ENCODE peak calls at places on chromosomes 12 and 14, in six cellular contexts. D is tibial nerve, K is heart left ventricle, V is lower leg skin, G is A549, Q is Peyer's patch. Y is an unnamed sample.

GRCh38 chr12:56996793-56997545 is 9.4 kb downstream of the ZBTB39 start:
- DNase-seq in D (no peak), K (no peak), V (peak), G (no peak), Q (no peak), Y (no peak)

GRCh38 chr12:45170456-45171042 is 45.3 kb upstream of the ANO6 start:
- DNase-seq in D (peak), K (peak), V (peak), G (peak), Q (peak), Y (peak)

GRCh38 chr14:33848009-33848408 is 102.9 kb downstream of the EGLN3 start:
- DNase-seq in D (no peak), K (no peak), V (no peak), G (no peak), Q (no peak), Y (no peak)

GRCh38 chr14:55707365-55707804 is 127.4 kb downstream of the KTN1 start:
- DNase-seq in D (peak), K (no peak), V (no peak), G (peak), Q (no peak), Y (peak)

GRCh38 chr14:101776315-101776714 is 14.8 kb downstream of the PPP2R5C start:
- DNase-seq in D (no peak), K (no peak), V (no peak), G (no peak), Q (no peak), Y (no peak)

GRCh38 chr14:94823556-94824341 is 53.8 kb upstream of the GSC start:
- DNase-seq in D (no peak), K (no peak), V (no peak), G (peak), Q (no peak), Y (peak)

GRCh38 chr14:77206877-77207389 is 25.3 kb downstream of the TMEM63C start:
- DNase-seq in D (no peak), K (no peak), V (no peak), G (no peak), Q (no peak), Y (no peak)

GRCh38 chr12:48956279-48957140 is 777 bp downstream of the ARF3 start:
- DNase-seq in D (peak), K (peak), V (peak), G (peak), Q (peak), Y (no peak)

GRCh38 chr14:60722163-60722835 is 1.9 kb downstream of the SIX4 start:
- DNase-seq in D (no peak), K (no peak), V (peak), G (peak), Q (peak), Y (peak)

GRCh38 chr12:86826051-86826450 is 569.9 kb upstream of the MGAT4C start:
- DNase-seq in D (no peak), K (no peak), V (no peak), G (no peak), Q (no peak), Y (no peak)

GRCh38 chr14:72942934-72943333 is 16.7 kb downstream of the DCAF4 start:
- DNase-seq in D (no peak), K (no peak), V (no peak), G (no peak), Q (no peak), Y (no peak)

GRCh38 chr12:94359761-94360160 is 99.9 kb downstream of the CEP83 start:
- DNase-seq in D (no peak), K (no peak), V (no peak), G (no peak), Q (no peak), Y (no peak)

GRCh38 chr14:96889091-96889490 is 91.9 kb downstream of the VRK1 start:
- DNase-seq in D (no peak), K (no peak), V (no peak), G (no peak), Q (no peak), Y (no peak)

GRCh38 chr12:27814411-27814810 is 34.4 kb upstream of the MANSC4 start:
- DNase-seq in D (no peak), K (no peak), V (no peak), G (no peak), Q (no peak), Y (no peak)

GRCh38 chr14:96405603-96406158 is 13.8 kb downstream of the AK7 start:
- DNase-seq in D (no peak), K (no peak), V (no peak), G (no peak), Q (no peak), Y (peak)

GRCh38 chr14:103550451-103551337 is 11.8 kb downstream of the BAG5 start:
- DNase-seq in D (no peak), K (no peak), V (peak), G (no peak), Q (no peak), Y (no peak)

GRCh38 chr14:58796636-58797429 is 159.1 kb downstream of the DACT1 start:
- DNase-seq in D (no peak), K (no peak), V (no peak), G (no peak), Q (no peak), Y (no peak)

GRCh38 chr12:57416039-57416996 is 14.5 kb downstream of the R3HDM2 start:
- DNase-seq in D (no peak), K (no peak), V (peak), G (no peak), Q (no peak), Y (no peak)

GRCh38 chr14:80978403-80978802 is 23.0 kb downstream of the TSHR start:
- DNase-seq in D (no peak), K (no peak), V (no peak), G (no peak), Q (no peak), Y (no peak)

GRCh38 chr14:101108579-101109346 is 205.2 kb upstream of the RTL1 start:
- DNase-seq in D (no peak), K (no peak), V (peak), G (no peak), Q (no peak), Y (no peak)

GRCh38 chr14:22411398-22411797 is 177.6 kb downstream of the DAD1 start:
- DNase-seq in D (no peak), K (no peak), V (no peak), G (no peak), Q (no peak), Y (no peak)

GRCh38 chr12:24425601-24425970 is 476.1 kb upstream of the SOX5 start:
- DNase-seq in D (no peak), K (no peak), V (no peak), G (no peak), Q (no peak), Y (no peak)

GRCh38 chr14:105854600-105855245 is 328.3 kb downstream of the TMEM121 start:
- DNase-seq in D (no peak), K (no peak), V (peak), G (no peak), Q (no peak), Y (no peak)

GRCh38 chr12:6538420-6539275 is 4.3 kb downstream of the GAPDH start:
- DNase-seq in D (no peak), K (no peak), V (no peak), G (peak), Q (no peak), Y (no peak)
- TF ChIP-seq POLR2A in D (no peak), K (no peak), V (no peak), G (peak), Q (no peak), Y (peak)

GRCh38 chr12:111776836-111777344 is 10.2 kb downstream of the ALDH2 start:
- DNase-seq in D (no peak), K (no peak), V (no peak), G (no peak), Q (no peak), Y (no peak)

GRCh38 chr12:111780166-111780565 is 13.4 kb downstream of the ALDH2 start:
- DNase-seq in D (no peak), K (no peak), V (no peak), G (no peak), Q (no peak), Y (no peak)

GRCh38 chr12:111773801-111774551 is 7.2 kb downstream of the ALDH2 start:
- DNase-seq in D (peak), K (peak), V (peak), G (no peak), Q (peak), Y (no peak)

GRCh38 chr12:111777345-111778045 is 10.8 kb downstream of the ALDH2 start:
- DNase-seq in D (no peak), K (no peak), V (no peak), G (peak), Q (peak), Y (no peak)

GRCh38 chr12:111775205-111776193 is 8.8 kb downstream of the ALDH2 start:
- DNase-seq in D (peak), K (peak), V (peak), G (no peak), Q (peak), Y (peak)
- TF ChIP-seq POLR2A in D (peak), K (no peak), V (no peak), G (no peak), Q (peak), Y (peak)

DNA sequence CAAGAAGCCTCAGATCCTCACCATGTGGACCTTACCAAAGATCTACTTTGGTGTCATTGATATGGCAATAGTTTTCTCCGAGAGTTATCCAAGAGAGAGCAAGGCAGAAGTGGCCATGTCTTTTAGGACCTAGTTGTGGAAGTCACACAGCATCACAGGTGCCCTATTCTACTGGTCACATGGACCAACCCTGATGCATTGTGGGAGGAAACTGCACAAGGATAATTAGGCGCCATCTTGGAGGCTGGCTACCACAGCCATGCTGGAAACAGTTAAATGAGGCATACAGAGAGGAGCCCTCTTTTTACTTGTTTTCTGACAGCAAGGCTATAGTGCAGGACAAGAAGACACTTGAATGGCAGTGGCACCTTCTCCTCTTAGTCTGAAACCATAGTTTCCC is 49.8 kb downstream of the GNS start:
- DNase-seq in D (no peak), K (no peak), V (no peak), G (no peak), Q (no peak), Y (no peak)
- TF ChIP-seq POLR2A in D (no peak), K (no peak), V (no peak), G (no peak), Q (no peak), Y (no peak)

GRCh38 chr14:30558675-30559555 is at the start of gene G2E3:
- DNase-seq in D (peak), K (peak), V (peak), G (peak), Q (peak), Y (peak)
- TF ChIP-seq POLR2A in D (peak), K (no peak), V (no peak), G (peak), Q (peak), Y (peak)

Y was measured in erythroblast.